ENCODE peak calls at places on chromosomes 4 and X, in six cellular contexts. One of them, this sample, is unnamed.

GRCh38 chr4:16289872-16290554 is 63.7 kb upstream of the TAPT1 start:
- DNase-seq in sciatic nerve: no peak
- DNase-seq in fibroblast of the aortic adventitia: peak
- DNase-seq in stimulated activated CD4-positive, alpha-beta T cell treated with anti-CD3 and anti-CD28 coated beads, Interleukin-15, amount 100 ng/mL, for 1 hour: no peak
- DNase-seq in activated CD4-positive, alpha-beta memory T cell treated with anti-CD3 and anti-CD28 coated beads, Interleukin-2, amount 10 ng/mL, durations not matched to agents 7 days and 5 days: no peak
- DNase-seq in NCI-H187 treated with DMSO at 0.1 percent for 48 hours: no peak
- DNase-seq in this sample: peak

GRCh38 chr4:81921757-81922159 is 450.1 kb upstream of the RASGEF1B start:
- DNase-seq in sciatic nerve: no peak
- DNase-seq in fibroblast of the aortic adventitia: no peak
- DNase-seq in stimulated activated CD4-positive, alpha-beta T cell treated with anti-CD3 and anti-CD28 coated beads, Interleukin-15, amount 100 ng/mL, for 1 hour: no peak
- DNase-seq in activated CD4-positive, alpha-beta memory T cell treated with anti-CD3 and anti-CD28 coated beads, Interleukin-2, amount 10 ng/mL, durations not matched to agents 7 days and 5 days: no peak
- DNase-seq in NCI-H187 treated with DMSO at 0.1 percent for 48 hours: no peak
- DNase-seq in this sample: no peak

GRCh38 chr4:15001248-15001824 is 945 bp upstream of the CPEB2 start:
- DNase-seq in sciatic nerve: peak
- DNase-seq in fibroblast of the aortic adventitia: peak
- DNase-seq in stimulated activated CD4-positive, alpha-beta T cell treated with anti-CD3 and anti-CD28 coated beads, Interleukin-15, amount 100 ng/mL, for 1 hour: peak
- DNase-seq in activated CD4-positive, alpha-beta memory T cell treated with anti-CD3 and anti-CD28 coated beads, Interleukin-2, amount 10 ng/mL, durations not matched to agents 7 days and 5 days: peak
- DNase-seq in NCI-H187 treated with DMSO at 0.1 percent for 48 hours: peak
- DNase-seq in this sample: peak

GRCh38 chrX:15475486-15475885 is 17.6 kb downstream of the PIR start:
- DNase-seq in sciatic nerve: no peak
- DNase-seq in fibroblast of the aortic adventitia: no peak
- DNase-seq in stimulated activated CD4-positive, alpha-beta T cell treated with anti-CD3 and anti-CD28 coated beads, Interleukin-15, amount 100 ng/mL, for 1 hour: no peak
- DNase-seq in activated CD4-positive, alpha-beta memory T cell treated with anti-CD3 and anti-CD28 coated beads, Interleukin-2, amount 10 ng/mL, durations not matched to agents 7 days and 5 days: no peak
- DNase-seq in NCI-H187 treated with DMSO at 0.1 percent for 48 hours: no peak
- DNase-seq in this sample: no peak

GRCh38 chrX:13414006-13414647 is 94.3 kb upstream of the ATXN3L start:
- DNase-seq in sciatic nerve: no peak
- DNase-seq in fibroblast of the aortic adventitia: no peak
- DNase-seq in stimulated activated CD4-positive, alpha-beta T cell treated with anti-CD3 and anti-CD28 coated beads, Interleukin-15, amount 100 ng/mL, for 1 hour: no peak
- DNase-seq in activated CD4-positive, alpha-beta memory T cell treated with anti-CD3 and anti-CD28 coated beads, Interleukin-2, amount 10 ng/mL, durations not matched to agents 7 days and 5 days: no peak
- DNase-seq in NCI-H187 treated with DMSO at 0.1 percent for 48 hours: no peak
- DNase-seq in this sample: no peak

GRCh38 chrX:129783176-129783776 is 3.5 kb downstream of the SASH3 start:
- DNase-seq in sciatic nerve: no peak
- DNase-seq in fibroblast of the aortic adventitia: no peak
- DNase-seq in stimulated activated CD4-positive, alpha-beta T cell treated with anti-CD3 and anti-CD28 coated beads, Interleukin-15, amount 100 ng/mL, for 1 hour: no peak
- DNase-seq in activated CD4-positive, alpha-beta memory T cell treated with anti-CD3 and anti-CD28 coated beads, Interleukin-2, amount 10 ng/mL, durations not matched to agents 7 days and 5 days: no peak
- DNase-seq in NCI-H187 treated with DMSO at 0.1 percent for 48 hours: no peak
- DNase-seq in this sample: no peak

GRCh38 chr4:124151031-124151430 is 561.5 kb downstream of the ANKRD50 start:
- DNase-seq in sciatic nerve: no peak
- DNase-seq in fibroblast of the aortic adventitia: peak
- DNase-seq in stimulated activated CD4-positive, alpha-beta T cell treated with anti-CD3 and anti-CD28 coated beads, Interleukin-15, amount 100 ng/mL, for 1 hour: no peak
- DNase-seq in activated CD4-positive, alpha-beta memory T cell treated with anti-CD3 and anti-CD28 coated beads, Interleukin-2, amount 10 ng/mL, durations not matched to agents 7 days and 5 days: no peak
- DNase-seq in NCI-H187 treated with DMSO at 0.1 percent for 48 hours: no peak
- DNase-seq in this sample: no peak

GRCh38 chr4:41120297-41121217 is 93.8 kb downstream of the APBB2 start:
- DNase-seq in sciatic nerve: peak
- DNase-seq in fibroblast of the aortic adventitia: peak
- DNase-seq in stimulated activated CD4-positive, alpha-beta T cell treated with anti-CD3 and anti-CD28 coated beads, Interleukin-15, amount 100 ng/mL, for 1 hour: no peak
- DNase-seq in activated CD4-positive, alpha-beta memory T cell treated with anti-CD3 and anti-CD28 coated beads, Interleukin-2, amount 10 ng/mL, durations not matched to agents 7 days and 5 days: no peak
- DNase-seq in NCI-H187 treated with DMSO at 0.1 percent for 48 hours: no peak
- DNase-seq in this sample: peak

This sample was measured in IMR-90.